ENCODE peak calls at places on chromosomes 3 and 15, in ten cellular contexts. K, U, Y, B, T, D, C, V, R and H are unnamed samples. For H3K27me3, the result is how much of the 10 kb centered on the place peaks cover.

GRCh38 chr15:75338661-75339240 is 2.9 kb downstream of the COMMD4 start:
- DNase-seq in D (no peak), K (no peak), C (no peak), U (no peak), B (no peak), R (no peak), Y (no peak), V (no peak), T (no peak), H (no peak)

GRCh38 chr15:84907731-84908130 is 23.3 kb downstream of the SLC28A1 start:
- DNase-seq in U (no peak), R (no peak), D (no peak), B (no peak), K (no peak), C (no peak), T (no peak), Y (no peak), V (no peak), H (no peak)

GRCh38 chr3:131361464-131362421 is 19.8 kb upstream of the NUDT16 start:
- DNase-seq in D (peak), C (peak), R (no peak), K (no peak), B (peak), U (peak), V (peak), T (peak), Y (no peak), H (no peak)

GRCh38 chr3:133578548-133579191 is 5.2 kb downstream of the CDV3 start:
- DNase-seq in R (no peak), D (peak), C (peak), U (peak), V (no peak), Y (peak), B (peak), K (peak), T (no peak), H (no peak)

GRCh38 chr3:2614578-2614977 is 495.6 kb downstream of the IL5RA start:
- DNase-seq in K (no peak), D (no peak), R (no peak), B (no peak), T (no peak), V (no peak), Y (no peak), U (no peak), C (no peak), H (no peak)

GRCh38 chr3:78140866-78141658 is 1101.2 kb downstream of the ROBO2 start:
- DNase-seq in Y (no peak), B (peak), R (no peak), C (no peak), K (no peak), T (no peak), V (no peak), U (no peak), D (no peak), H (no peak)

GRCh38 chr3:43855674-43856299 is 165.0 kb downstream of the ABHD5 start:
- DNase-seq in Y (peak), K (peak), R (no peak), V (peak), C (peak), U (peak), D (peak), B (peak), T (peak), H (peak)

GRCh38 chr15:46450112-46450809 is 815.4 kb downstream of the SQOR start:
- DNase-seq in K (no peak), R (no peak), C (no peak), B (no peak), D (no peak), U (no peak), Y (no peak), T (no peak), V (no peak), H (no peak)

GRCh38 chr3:152026033-152026556 is 152.7 kb downstream of the SUCNR1 start:
- DNase-seq in Y (no peak), R (no peak), V (no peak), D (peak), K (peak), B (peak), T (no peak), U (no peak), C (peak), H (no peak)

GRCh38 chr15:85515212-85515611 is 134.8 kb downstream of the AKAP13 start:
- DNase-seq in T (no peak), C (no peak), B (no peak), Y (no peak), V (no peak), U (no peak), D (no peak), K (no peak), R (no peak), H (no peak)

GRCh38 chr3:157204431-157204830 is 44.5 kb upstream of the CCNL1 start:
- DNase-seq in T (no peak), Y (no peak), B (peak), V (no peak), R (no peak), C (no peak), U (no peak), D (peak), K (peak), H (peak)

GRCh38 chr3:129942296-129942695 is 32.2 kb upstream of the TRH start:
- DNase-seq in Y (peak), C (peak), V (peak), D (peak), R (no peak), B (peak), U (peak), T (peak), K (peak), H (peak)

GRCh38 chr3:13461169-13462124 is 18.7 kb upstream of the HDAC11 start:
- DNase-seq in B (peak), C (peak), V (no peak), T (peak), U (no peak), R (peak), Y (peak), K (peak), D (peak), H (peak)

GRCh38 chr15:42549052-42549491 is 434 bp downstream of the HAUS2 start:
- DNase-seq in V (peak), K (peak), T (no peak), U (no peak), C (no peak), R (peak), Y (peak), B (peak), D (peak), H (peak)

GRCh38 chr3:111758642-111759041 is 100.4 kb upstream of the PHLDB2 start:
- DNase-seq in V (no peak), T (no peak), U (no peak), B (peak), R (no peak), Y (no peak), D (no peak), K (no peak), C (no peak), H (no peak)

GRCh38 chr15:43483306-43484128 is 9.4 kb downstream of the TP53BP1 start:
- DNase-seq in C (no peak), R (no peak), U (no peak), K (peak), Y (no peak), D (no peak), T (no peak), V (no peak), B (no peak), H (no peak)

GRCh38 chr3:141072950-141073349 is 21.8 kb downstream of the SPSB4 start:
- DNase-seq in C (no peak), D (no peak), V (no peak), T (no peak), R (no peak), U (no peak), B (no peak), K (no peak), Y (no peak), H (no peak)

GRCh38 chr3:9028134-9028533 is 64.9 kb upstream of the RAD18 start:
- DNase-seq in V (peak), Y (no peak), R (no peak), T (peak), U (peak), B (peak), C (no peak), K (peak), D (peak), H (peak)

GRCh38 chr15:90214553-90215205 is 13.5 kb downstream of the SEMA4B start:
- DNase-seq in U (no peak), C (no peak), K (no peak), Y (no peak), V (no peak), D (peak), T (no peak), B (no peak), R (no peak), H (peak)

GRCh38 chr3:192892981-192893827 is 24.5 kb downstream of the MB21D2 start:
- DNase-seq in U (peak), T (peak), B (peak), C (peak), V (no peak), D (peak), R (peak), K (peak), Y (no peak), H (peak)

GRCh38 chr3:13688034-13688433 is 139.1 kb downstream of the FBLN2 start:
- DNase-seq in B (no peak), V (no peak), D (no peak), R (no peak), U (no peak), C (no peak), K (no peak), T (no peak), Y (no peak), H (no peak)

GRCh38 chr3:88713233-88713691 is 394.2 kb upstream of the EPHA3 start:
- DNase-seq in Y (no peak), T (no peak), U (no peak), C (no peak), D (no peak), V (no peak), K (no peak), R (no peak), B (peak), H (no peak)

GRCh38 chr3:197111685-197112084 is 82.1 kb upstream of the MELTF start:
- DNase-seq in R (no peak), Y (no peak), C (no peak), B (no peak), U (no peak), V (no peak), K (no peak), T (no peak), D (no peak), H (no peak)

GRCh38 chr3:180408654-180409053 is 193.3 kb upstream of the TTC14 start:
- DNase-seq in R (no peak), U (no peak), Y (no peak), V (no peak), D (no peak), B (peak), T (no peak), C (no peak), K (no peak), H (no peak)

GRCh38 chr3:185332026-185332735 is 30.8 kb upstream of the MAP3K13 start:
- DNase-seq in T (no peak), K (peak), D (no peak), Y (no peak), U (no peak), C (no peak), R (no peak), B (peak), V (no peak), H (peak)

GRCh38 chr3:14227866-14228265 is 49.2 kb downstream of the LSM3 start:
- DNase-seq in T (no peak), Y (no peak), B (peak), D (peak), V (no peak), U (no peak), K (no peak), C (no peak), R (no peak), H (no peak)

GRCh38 chr3:38560996-38561717 is 65.0 kb downstream of the EXOG start:
- DNase-seq in C (no peak), B (no peak), K (no peak), T (peak), Y (no peak), R (no peak), V (no peak), D (no peak), U (no peak), H (no peak)

GRCh38 chr3:59940690-59941089 is 890.9 kb upstream of the CFAP20DC start:
- DNase-seq in K (no peak), C (no peak), V (no peak), T (no peak), B (no peak), R (no peak), D (no peak), Y (no peak), U (no peak), H (no peak)

GRCh38 chr3:52860424-52860768 is 25.6 kb upstream of the MUSTN1 start:
- DNase-seq in R (no peak), B (no peak), T (no peak), Y (no peak), C (no peak), K (no peak), V (no peak), D (no peak), U (no peak), H (no peak)

GRCh38 chr3:13615019-13615528 is 66.1 kb downstream of the FBLN2 start:
- DNase-seq in D (no peak), V (no peak), C (no peak), K (no peak), R (no peak), Y (no peak), T (peak), B (no peak), U (no peak), H (no peak)

GRCh38 chr3:117350386-117350785 is 640.8 kb downstream of the TUSC7 start:
- DNase-seq in R (no peak), T (no peak), C (no peak), K (peak), U (no peak), Y (no peak), V (no peak), B (no peak), D (no peak), H (no peak)

GRCh38 chr15:86021281-86022264 is 58.1 kb upstream of the AGBL1 start:
- DNase-seq in V (no peak), K (peak), Y (no peak), R (no peak), C (no peak), T (no peak), U (no peak), B (no peak), D (peak), H (peak)

GRCh38 chr3:172678068-172678467 is 32.8 kb downstream of the NCEH1 start:
- DNase-seq in D (no peak), B (no peak), U (no peak), V (no peak), Y (no peak), R (no peak), C (no peak), T (no peak), K (no peak), H (no peak)

GRCh38 chr3:64214002-64214696 is 11.1 kb downstream of the PRICKLE2 start:
- DNase-seq in U (peak), V (no peak), B (peak), Y (no peak), R (no peak), D (peak), T (peak), K (no peak), C (no peak), H (peak)

GRCh38 chr3:64213224-64213893 is 11.9 kb downstream of the PRICKLE2 start:
- DNase-seq in B (no peak), T (no peak), U (no peak), K (no peak), Y (no peak), R (no peak), D (no peak), V (no peak), C (no peak), H (no peak)

GRCh38 chr3:64214697-64215018 is 10.6 kb downstream of the PRICKLE2 start:
- DNase-seq in K (no peak), R (no peak), T (no peak), D (peak), C (no peak), Y (no peak), V (peak), U (peak), B (peak), H (no peak)

GRCh38 chr3:64207289-64208086 is 17.8 kb downstream of the PRICKLE2 start:
- DNase-seq in T (no peak), V (no peak), D (peak), R (no peak), K (no peak), U (no peak), Y (peak), C (no peak), B (peak), H (no peak)

GRCh38 chr3:64209866-64210609 is 15.2 kb downstream of the PRICKLE2 start:
- DNase-seq in U (peak), D (no peak), C (no peak), K (no peak), T (peak), B (no peak), V (peak), R (no peak), Y (no peak), H (no peak)
- H3K27ac ChIP-seq in U (peak), D (peak), C (no peak), K (no peak), T (peak), B (no peak), V (no peak), R (no peak), Y (no peak), H (no peak)

GRCh38 chr15:88018865-88019626 is 237.5 kb downstream of the NTRK3 start:
- DNase-seq in U (no peak), V (no peak), T (no peak), B (no peak), K (no peak), C (no peak), R (no peak), D (peak), Y (peak), H (peak)

GRCh38 chr15:88023956-88024355 is 232.6 kb downstream of the NTRK3 start:
- DNase-seq in T (no peak), B (no peak), V (no peak), C (no peak), R (no peak), K (no peak), U (no peak), D (no peak), Y (no peak), H (no peak)

GRCh38 chr15:88022711-88023110 is 233.8 kb downstream of the NTRK3 start:
- DNase-seq in K (no peak), D (no peak), T (no peak), Y (peak), B (no peak), R (no peak), V (no peak), U (no peak), C (no peak), H (peak)

GRCh38 chr15:88021601-88022000 is 234.9 kb downstream of the NTRK3 start:
- DNase-seq in C (no peak), K (no peak), B (no peak), T (no peak), R (no peak), D (no peak), Y (no peak), U (no peak), V (no peak), H (peak)

GRCh38 chr15:88020806-88021205 is 235.7 kb downstream of the NTRK3 start:
- DNase-seq in B (no peak), Y (no peak), R (no peak), T (no peak), C (no peak), U (no peak), D (no peak), K (no peak), V (no peak), H (no peak)
- H3K27me3 ChIP-seq in B (under half), Y (under half), R (under half), T (under half), C (under half), U (under half), D (under half), K (under half), V (under half), H (under half)

DNA sequence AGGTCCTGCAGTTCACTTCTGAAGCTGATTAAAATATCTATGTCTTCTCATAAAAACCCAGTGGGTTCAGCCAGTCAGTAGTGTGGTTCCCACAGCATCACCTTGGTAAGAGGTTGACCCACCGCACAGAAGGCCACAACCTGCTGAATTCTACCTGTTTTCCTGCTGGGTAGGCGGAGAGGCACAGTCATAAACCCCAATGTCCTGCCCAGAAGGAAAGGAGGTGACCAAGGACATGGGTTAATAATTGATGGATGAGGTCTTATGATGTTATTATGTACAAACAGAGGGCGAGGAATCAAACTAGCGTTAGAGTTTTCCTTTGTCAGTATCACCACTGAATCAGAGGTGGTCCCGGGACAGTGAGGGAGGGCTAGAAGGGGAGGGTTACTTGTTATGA is 27.8 kb downstream of the CA12 start:
- DNase-seq in K (no peak), D (peak), V (no peak), C (no peak), R (no peak), B (no peak), Y (no peak), U (no peak), T (no peak), H (no peak)
- H3K27ac ChIP-seq in K (no peak), D (no peak), V (no peak), C (no peak), R (no peak), B (no peak), Y (no peak), U (no peak), T (no peak), H (no peak)

GRCh38 chr15:33722673-33723015 is 245.7 kb upstream of the CHRM5 start:
- DNase-seq in K (no peak), U (no peak), B (no peak), R (no peak), D (no peak), C (no peak), Y (no peak), T (no peak), V (no peak), H (no peak)
- H3K27me3 ChIP-seq in K (under half), U (under half), B (under half), R (under half), D (under half), C (under half), Y (under half), T (under half), V (under half), H (under half)